ENCODE peak calls at places on chromosomes 3 and 15, in four cellular contexts. One of them, this sample, is unnamed.
A peak's percentile ranks its signal among the peaks of the same experiment; 100 is the strongest.

GRCh38 chr3:25558106-25558505 is 106.6 kb downstream of the TOP2B start:
- DNase-seq in transverse colon: no peak
- DNase-seq in spleen: no peak
- DNase-seq in GM23338: no peak
- DNase-seq in this sample: no peak

GRCh38 chr3:41682996-41683395 is 278.9 kb downstream of the ULK4 start:
- DNase-seq in GM23338: no peak
- DNase-seq in transverse colon: no peak
- DNase-seq in spleen: no peak
- DNase-seq in this sample: no peak

GRCh38 chr15:69074011-69074842 is 59.7 kb downstream of the NOX5 start:
- DNase-seq in GM23338: peak; percentile 84
- DNase-seq in spleen: no peak
- DNase-seq in transverse colon: peak; percentile 75
- DNase-seq in this sample: no peak

GRCh38 chr15:73866481-73866880 is 6.9 kb upstream of the TBC1D21 start:
- DNase-seq in spleen: no peak
- DNase-seq in transverse colon: no peak
- DNase-seq in GM23338: no peak
- DNase-seq in this sample: no peak

GRCh38 chr3:117752984-117753717 is 1043.6 kb downstream of the TUSC7 start:
- DNase-seq in spleen: no peak
- DNase-seq in transverse colon: no peak
- DNase-seq in GM23338: no peak
- DNase-seq in this sample: no peak

GRCh38 chr3:46558184-46559029 is 7.7 kb downstream of the LRRC2 start:
- DNase-seq in transverse colon: peak; percentile 83
- DNase-seq in GM23338: peak; percentile 70
- DNase-seq in spleen: peak; percentile 89
- DNase-seq in this sample: peak; percentile 46

GRCh38 chr3:194787650-194788049 is 102.0 kb downstream of the FAM43A start:
- DNase-seq in transverse colon: no peak
- DNase-seq in GM23338: no peak
- DNase-seq in spleen: no peak
- DNase-seq in this sample: no peak

GRCh38 chr3:187669675-187670504 is at the start of gene SST:
- DNase-seq in spleen: no peak
- DNase-seq in transverse colon: peak; percentile 8
- DNase-seq in GM23338: peak; percentile 94
- DNase-seq in this sample: peak; percentile 36

GRCh38 chr3:51389423-51390183 is 1.5 kb upstream of the RBM15B start:
- DNase-seq in spleen: peak; percentile 84
- DNase-seq in transverse colon: peak; percentile 62
- DNase-seq in GM23338: peak; percentile 85
- DNase-seq in this sample: no peak

GRCh38 chr3:196168808-196169391 is 42.3 kb downstream of the ZDHHC19 start:
- DNase-seq in GM23338: no peak
- DNase-seq in transverse colon: no peak
- DNase-seq in spleen: peak; percentile 55
- DNase-seq in this sample: no peak

GRCh38 chr3:113546414-113546893 is 14.1 kb downstream of the SIDT1 start:
- DNase-seq in transverse colon: no peak
- DNase-seq in spleen: no peak
- DNase-seq in GM23338: no peak
- DNase-seq in this sample: no peak
- H3K4me3 ChIP-seq in transverse colon: no peak overlapping the region
- H3K4me3 ChIP-seq in spleen: no peak overlapping the region
- H3K4me3 ChIP-seq in GM23338: no peak overlapping the region
- H3K4me3 ChIP-seq in this sample: no peak overlapping the region

GRCh38 chr15:31352283-31352880 is 25.7 kb downstream of the KLF13 start:
- DNase-seq in GM23338: no peak
- DNase-seq in transverse colon: peak; percentile 67
- DNase-seq in spleen: peak; percentile 84
- DNase-seq in this sample: no peak

GRCh38 chr15:31350771-31351170 is 24.1 kb downstream of the KLF13 start:
- DNase-seq in GM23338: no peak
- DNase-seq in transverse colon: no peak
- DNase-seq in spleen: no peak
- DNase-seq in this sample: no peak

GRCh38 chr15:31353931-31354330 is 27.3 kb downstream of the KLF13 start:
- DNase-seq in transverse colon: no peak
- DNase-seq in spleen: peak; percentile 80
- DNase-seq in GM23338: no peak
- DNase-seq in this sample: peak; percentile 80

GRCh38 chr15:31349233-31350141 is 22.9 kb downstream of the KLF13 start:
- DNase-seq in GM23338: no peak
- DNase-seq in transverse colon: no peak
- DNase-seq in spleen: peak; percentile 77
- DNase-seq in this sample: no peak

DNA sequence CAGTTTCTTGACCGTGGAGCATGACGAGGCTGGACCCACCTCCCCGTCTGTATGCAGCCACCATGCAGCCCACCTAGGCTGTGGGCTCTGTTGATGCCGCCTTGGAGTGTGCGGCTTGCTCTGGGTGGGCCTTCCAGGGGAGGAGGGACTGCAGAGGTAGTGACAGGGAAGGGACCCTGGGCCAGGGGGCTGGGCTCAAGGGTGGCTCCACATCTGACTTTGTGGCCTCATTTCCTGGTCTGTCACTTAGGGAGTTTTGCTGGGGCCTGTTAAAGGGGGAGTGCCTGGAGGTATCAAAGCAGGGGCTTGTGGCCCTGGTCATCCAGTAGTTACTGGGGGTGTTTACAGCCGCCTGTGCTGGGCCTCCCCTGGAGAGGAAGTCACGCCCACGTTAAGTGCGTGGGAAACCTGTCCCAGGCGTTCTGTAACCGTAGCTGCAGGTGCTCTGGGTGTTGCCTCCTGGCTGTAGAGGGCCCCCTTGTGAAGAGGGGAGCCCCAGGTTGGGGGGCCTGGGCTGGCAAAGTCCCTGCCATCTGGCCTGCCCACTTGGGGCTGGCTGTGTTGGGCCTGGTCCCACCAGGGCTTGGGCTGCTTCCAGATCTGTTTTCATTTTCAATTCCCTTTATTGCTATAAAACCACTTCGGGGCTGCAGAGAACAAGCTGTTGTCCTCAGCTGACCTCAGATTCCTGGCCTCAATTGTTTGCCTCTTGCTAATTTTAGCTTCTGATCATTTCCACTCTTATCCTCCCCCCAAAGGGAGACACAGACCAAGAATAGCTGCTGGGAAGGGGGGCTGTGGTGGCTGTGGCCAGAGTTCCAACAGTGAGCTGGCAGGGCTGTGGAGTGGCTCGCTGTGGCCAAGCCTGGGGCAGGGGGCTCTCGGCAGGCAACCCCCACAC is 26.5 kb downstream of the KLF13 start:
- DNase-seq in transverse colon: peak; percentile 78
- DNase-seq in GM23338: no peak
- DNase-seq in spleen: peak; percentile 92
- DNase-seq in this sample: peak; percentile 80
- TF ChIP-seq CTCF in transverse colon: no peak
- TF ChIP-seq CTCF in GM23338: no peak
- TF ChIP-seq CTCF in spleen: no peak
- TF ChIP-seq CTCF in this sample: no peak

GRCh38 chr3:72244396-72244795 is 459.4 kb upstream of the PROK2 start:
- DNase-seq in transverse colon: no peak
- DNase-seq in GM23338: no peak
- DNase-seq in spleen: no peak
- DNase-seq in this sample: no peak
- H3K27me3 ChIP-seq in transverse colon: no peaks in the 10 kb centered on the region
- H3K27me3 ChIP-seq in GM23338: no peaks in the 10 kb centered on the region
- H3K27me3 ChIP-seq in spleen: no peaks in the 10 kb centered on the region
- H3K27me3 ChIP-seq in this sample: no peaks in the 10 kb centered on the region

DNA sequence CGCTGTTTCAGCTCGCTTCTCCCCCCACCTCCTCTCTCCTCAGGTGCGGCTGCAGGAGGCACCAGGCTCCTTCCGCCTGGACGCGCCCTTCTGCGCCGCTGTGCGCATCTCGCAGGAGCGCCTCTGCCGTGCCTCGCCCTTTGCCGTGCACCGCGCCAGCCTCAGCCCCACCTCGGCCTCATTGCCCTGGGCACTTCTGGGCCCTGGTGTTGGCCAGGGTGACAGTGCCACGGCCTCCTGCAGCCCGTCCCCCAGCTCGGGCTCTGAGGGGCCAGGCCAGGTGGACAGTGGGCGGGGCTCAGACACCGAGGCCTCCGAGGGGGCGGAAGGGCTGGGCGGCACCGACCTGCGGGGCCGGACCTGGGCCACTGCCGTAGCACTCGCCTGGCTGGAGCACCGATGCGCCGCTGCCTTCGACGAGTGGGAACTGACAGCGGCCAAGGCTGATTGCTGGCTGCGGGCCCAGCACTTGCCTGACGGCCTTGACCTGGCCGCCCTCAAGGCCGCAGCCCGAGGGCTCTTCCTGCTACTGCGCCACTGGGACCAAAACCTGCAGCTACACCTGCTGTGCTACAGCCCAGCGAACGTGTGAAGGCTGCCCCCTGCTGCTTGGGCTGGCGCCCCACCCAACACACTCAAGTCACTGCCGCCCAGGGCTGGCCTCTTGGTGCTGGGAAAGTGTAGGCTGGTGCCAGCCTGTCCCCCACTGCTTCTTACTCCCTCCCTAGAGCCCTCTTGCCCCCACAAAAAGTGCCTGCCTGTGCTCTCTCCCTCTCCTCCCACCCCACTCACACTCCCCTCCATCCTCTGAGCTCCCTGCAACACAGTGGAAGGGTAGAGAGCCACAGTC is 7.1 kb downstream of the ALG3 start:
- DNase-seq in spleen: peak; percentile 80
- DNase-seq in transverse colon: peak; percentile 76
- DNase-seq in GM23338: peak; percentile 79
- DNase-seq in this sample: no peak
- H3K4me3 ChIP-seq in spleen: no peak overlapping the region
- H3K4me3 ChIP-seq in transverse colon: peak overlapping the region; percentile 22
- H3K4me3 ChIP-seq in GM23338: peak overlapping the region; percentile 62
- H3K4me3 ChIP-seq in this sample: no peak overlapping the region

GRCh38 chr3:74139648-74140047 is 474.8 kb downstream of the CNTN3 start:
- DNase-seq in GM23338: peak; percentile 48
- DNase-seq in transverse colon: no peak
- DNase-seq in spleen: no peak
- DNase-seq in this sample: no peak
- TF ChIP-seq CTCF in GM23338: peak; percentile 58
- TF ChIP-seq CTCF in transverse colon: no peak
- TF ChIP-seq CTCF in spleen: no peak
- TF ChIP-seq CTCF in this sample: no peak

GRCh38 chr3:12590096-12590495 is 33.2 kb downstream of the MKRN2 start:
- DNase-seq in transverse colon: no peak
- DNase-seq in spleen: no peak
- DNase-seq in GM23338: no peak
- DNase-seq in this sample: no peak
- H3K27me3 ChIP-seq in transverse colon: no peaks in the 10 kb centered on the region
- H3K27me3 ChIP-seq in spleen: no peaks in the 10 kb centered on the region
- H3K27me3 ChIP-seq in GM23338: no peaks in the 10 kb centered on the region
- H3K27me3 ChIP-seq in this sample: no peaks in the 10 kb centered on the region

DNA sequence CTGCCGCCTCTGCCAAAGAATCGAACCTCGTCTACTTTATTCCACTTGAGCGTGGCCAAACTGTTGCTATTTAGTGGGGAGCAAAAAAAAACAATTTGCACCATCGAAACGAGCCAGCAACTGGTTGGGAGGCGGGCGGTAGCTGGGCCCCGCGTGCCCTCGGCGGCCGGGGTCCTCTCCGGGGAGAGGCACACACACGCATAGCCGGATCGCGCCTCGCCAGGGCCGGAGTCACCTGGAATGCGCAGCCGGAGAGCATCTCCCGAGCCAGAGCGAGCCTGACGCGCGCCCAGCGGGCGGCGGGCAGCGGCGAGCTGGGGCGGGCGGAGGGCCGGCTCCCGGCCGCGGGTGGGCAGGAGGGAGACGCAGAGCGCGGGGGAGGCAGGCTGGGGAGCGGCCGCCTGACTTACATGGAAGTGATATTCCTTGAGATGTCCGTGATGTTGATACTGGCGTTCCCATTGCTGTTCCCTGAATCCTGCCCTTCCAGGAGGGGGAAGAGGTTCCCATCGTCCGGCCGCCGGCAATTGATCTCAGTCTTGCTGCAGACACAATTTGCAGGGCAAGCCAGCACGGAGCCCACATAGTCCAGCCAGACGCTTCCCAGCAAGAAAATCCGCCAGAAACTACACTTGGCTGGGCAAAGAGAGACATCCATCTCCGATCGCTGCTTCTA is 905 bp downstream of the NTRK3 start:
- DNase-seq in transverse colon: no peak
- DNase-seq in spleen: no peak
- DNase-seq in GM23338: peak; percentile 81
- DNase-seq in this sample: peak; percentile 60
- H3K4me3 ChIP-seq in transverse colon: peak overlapping the region; percentile 16
- H3K4me3 ChIP-seq in spleen: peak overlapping the region; percentile 37
- H3K4me3 ChIP-seq in GM23338: peak overlapping the region; percentile 87
- H3K4me3 ChIP-seq in this sample: peak overlapping the region; percentile 72

GRCh38 chr3:192817053-192817452 is 89.7 kb upstream of the FGF12 start:
- DNase-seq in transverse colon: no peak
- DNase-seq in spleen: no peak
- DNase-seq in GM23338: no peak
- DNase-seq in this sample: no peak

GRCh38 chr3:192816274-192816853 is 89.0 kb upstream of the FGF12 start:
- DNase-seq in spleen: no peak
- DNase-seq in transverse colon: no peak
- DNase-seq in GM23338: peak; percentile 72
- DNase-seq in this sample: no peak

GRCh38 chr3:192817506-192817905 is 90.2 kb upstream of the FGF12 start:
- DNase-seq in transverse colon: no peak
- DNase-seq in GM23338: no peak
- DNase-seq in spleen: no peak
- DNase-seq in this sample: no peak

GRCh38 chr3:192818126-192818525 is 90.8 kb upstream of the FGF12 start:
- DNase-seq in transverse colon: no peak
- DNase-seq in GM23338: no peak
- DNase-seq in spleen: no peak
- DNase-seq in this sample: no peak

DNA sequence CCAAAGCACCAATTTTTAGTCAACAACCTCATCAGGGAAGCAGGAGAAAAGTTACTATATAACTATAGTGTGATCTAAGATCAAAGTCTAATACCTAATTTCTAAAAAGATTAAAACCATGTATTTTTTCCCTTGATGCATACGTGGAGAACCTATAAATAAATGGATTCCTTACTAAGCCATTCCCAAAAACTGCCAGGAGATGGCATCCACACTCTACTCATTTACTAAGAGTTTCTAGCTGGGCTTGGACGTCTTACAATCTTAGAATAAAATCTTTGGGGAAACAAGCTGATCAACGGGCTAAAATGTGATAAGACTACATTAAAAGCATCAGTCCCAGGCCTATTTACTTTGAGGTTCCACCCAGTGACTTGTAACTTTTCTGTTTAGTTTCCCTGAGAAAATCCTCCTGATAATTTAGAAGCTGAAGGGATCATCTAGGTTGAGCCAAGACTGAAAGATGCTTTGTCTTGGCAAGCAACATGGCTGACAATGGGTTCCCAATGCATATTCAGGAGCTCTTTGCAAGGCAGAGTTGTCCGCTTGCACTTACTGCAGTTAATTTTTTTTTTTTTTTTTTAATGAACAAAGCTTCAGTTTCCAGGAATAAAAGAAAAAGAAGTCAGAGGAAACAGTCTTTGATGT is 85.5 kb upstream of the FGF12 start:
- DNase-seq in GM23338: peak; percentile 76
- DNase-seq in transverse colon: peak; percentile 29
- DNase-seq in spleen: no peak
- DNase-seq in this sample: no peak
- TF ChIP-seq CTCF in GM23338: peak; percentile 84
- TF ChIP-seq CTCF in transverse colon: peak; percentile 46
- TF ChIP-seq CTCF in spleen: peak; percentile 49
- TF ChIP-seq CTCF in this sample: peak; percentile 82